ENCODE peak calls at places on chromosome 1, in eight cellular contexts. C is prostate gland, Y is GM13977, S is nephron progenitor cell, A is A549, T is cardiac fibroblast, M is endothelial cell, D is Caco-2. O is an unnamed sample.

GRCh38 chr1:41890841-41891311 is 27.8 kb downstream of the HIVEP3 start:
- DNase-seq in C (peak; percentile 32), D (no peak), S (no peak), M (no peak), A (no peak), Y (no peak), T (peak; percentile 29), O (no peak)

GRCh38 chr1:207903053-207903452 is 7.9 kb downstream of the CD34 start:
- DNase-seq in C (no peak), A (no peak), T (no peak), S (no peak), Y (no peak), D (no peak), M (no peak), O (no peak)

GRCh38 chr1:53107570-53108322 is 34.7 kb downstream of the SLC1A7 start:
- DNase-seq in D (peak; percentile 69), M (no peak), C (peak; percentile 82), T (peak; percentile 90), S (no peak), A (peak; percentile 55), Y (no peak), O (no peak)

GRCh38 chr1:1421147-1421906 is at the start of gene ANKRD65:
- DNase-seq in Y (no peak), S (no peak), D (no peak), C (no peak), M (no peak), A (no peak), T (no peak), O (no peak)

GRCh38 chr1:184792450-184792969 is 37.9 kb upstream of the EDEM3 start:
- DNase-seq in T (peak; percentile 93), A (peak; percentile 49), C (peak; percentile 44), M (no peak), S (no peak), D (no peak), Y (no peak), O (no peak)

GRCh38 chr1:106975944-106976343 is 80.5 kb upstream of the PRMT6 start:
- DNase-seq in T (no peak), Y (no peak), S (no peak), A (no peak), M (no peak), C (no peak), D (no peak), O (no peak)

GRCh38 chr1:65409927-65410326 is 10.5 kb upstream of the LEPR start:
- DNase-seq in S (no peak), A (no peak), D (no peak), T (no peak), Y (no peak), M (no peak), C (no peak), O (no peak)

GRCh38 chr1:86616871-86617270 is 70.0 kb downstream of the CLCA4 start:
- DNase-seq in A (no peak), D (no peak), Y (peak; percentile 12), T (no peak), C (no peak), M (no peak), S (no peak), O (no peak)

GRCh38 chr1:114152211-114153050 is 1.2 kb downstream of the SYT6 start:
- DNase-seq in Y (peak; percentile 50), T (peak; percentile 46), D (no peak), A (peak; percentile 41), S (peak; percentile 73), C (peak; percentile 10), M (peak; percentile 58), O (peak; percentile 47)

GRCh38 chr1:66396212-66396890 is 137.6 kb upstream of the SGIP1 start:
- DNase-seq in Y (peak; percentile 39), C (no peak), M (no peak), T (no peak), A (no peak), S (no peak), D (no peak), O (no peak)

GRCh38 chr1:31576201-31576669 is at the start of gene TINAGL1:
- DNase-seq in T (no peak), Y (no peak), C (peak; percentile 85), D (peak; percentile 86), S (peak; percentile 51), M (no peak), A (no peak), O (no peak)

GRCh38 chr1:44698138-44698537 is 23.6 kb downstream of the ARMH1 start:
- DNase-seq in T (no peak), C (no peak), S (no peak), M (no peak), Y (no peak), D (no peak), A (no peak), O (no peak)

GRCh38 chr1:13517193-13517812 is 3.5 kb upstream of the LRRC38 start:
- DNase-seq in A (peak; percentile 11), D (no peak), C (no peak), T (peak; percentile 12), Y (peak; percentile 45), M (peak; percentile 64), S (peak; percentile 57), O (no peak)

GRCh38 chr1:26189751-26190275 is 589 bp upstream of the CATSPER4 start:
- DNase-seq in A (no peak), Y (no peak), D (no peak), S (no peak), T (no peak), C (no peak), M (no peak), O (no peak)

GRCh38 chr1:26189331-26189730 is 1.1 kb upstream of the CATSPER4 start:
- DNase-seq in Y (no peak), T (no peak), M (no peak), A (no peak), S (peak; percentile 34), C (no peak), D (no peak), O (no peak)

GRCh38 chr1:26191739-26192138 is 1.3 kb downstream of the CATSPER4 start:
- DNase-seq in S (no peak), D (no peak), T (no peak), A (no peak), C (no peak), M (no peak), Y (peak; percentile 69), O (no peak)

GRCh38 chr1:26188477-26188876 is 1.9 kb upstream of the CATSPER4 start:
- DNase-seq in C (no peak), S (no peak), D (no peak), T (no peak), A (no peak), Y (no peak), M (no peak), O (no peak)

DNA sequence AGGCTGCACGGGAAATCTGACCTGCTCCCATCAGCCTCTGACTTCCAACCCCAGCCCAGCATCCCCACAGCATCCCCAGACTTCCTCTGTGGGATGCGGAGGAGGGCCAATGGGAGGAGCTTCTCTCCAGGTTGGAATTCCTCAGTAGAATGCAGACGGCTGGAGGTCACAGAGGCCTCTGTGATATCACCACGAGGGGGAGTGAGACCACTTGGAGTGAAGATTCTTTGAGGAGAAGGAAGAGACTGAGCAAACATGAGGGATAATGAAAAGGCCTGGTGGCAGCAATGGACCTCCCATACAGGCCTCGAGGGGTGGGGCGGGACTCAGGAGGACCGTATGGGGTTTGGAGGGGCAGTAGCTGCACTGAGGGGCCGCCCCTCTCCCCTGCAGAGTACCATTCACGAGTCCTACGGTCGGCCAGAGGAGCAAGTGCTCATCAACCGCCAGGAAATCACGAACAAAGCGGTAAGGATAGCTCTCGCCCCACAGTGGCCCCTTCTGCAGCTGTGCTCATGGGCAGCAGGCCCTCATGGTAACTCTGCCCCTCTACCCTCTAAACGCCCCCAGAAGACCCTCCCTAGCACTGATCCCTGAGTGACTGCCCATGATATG is at the start of gene CATSPER4:
- DNase-seq in D (peak; percentile 68), Y (peak; percentile 28), C (no peak), S (peak; percentile 67), A (peak; percentile 57), T (peak; percentile 20), M (peak; percentile 60), O (no peak)
- TF ChIP-seq CTCF in D (peak; percentile 43), Y (peak; percentile 34), C (no peak), S (peak; percentile 43), A (no peak), T (no peak), M (no peak), O (peak; percentile 53)

DNA sequence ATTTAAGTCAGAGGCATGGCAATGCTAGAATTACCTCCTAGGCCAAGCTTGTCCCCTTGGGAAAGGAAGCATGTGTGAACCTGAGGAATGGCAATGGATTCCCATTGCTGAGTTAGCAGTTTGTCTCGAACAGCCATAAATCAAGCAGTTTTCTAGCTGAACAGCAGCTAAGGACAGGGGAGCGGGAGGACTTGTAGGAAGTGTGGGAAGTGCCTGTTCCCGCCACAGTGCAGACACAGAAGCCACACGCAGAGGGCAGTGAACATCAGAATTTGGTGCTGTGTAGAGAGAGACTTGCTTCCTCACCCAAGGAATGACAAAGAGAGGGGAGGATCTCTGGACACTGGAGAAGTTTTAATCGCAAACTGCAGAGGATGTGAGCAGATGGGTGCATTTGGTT is 3.8 kb downstream of the PHGDH start:
- DNase-seq in C (no peak), Y (no peak), T (peak; percentile 20), A (no peak), S (peak; percentile 63), D (no peak), M (no peak), O (no peak)
- TF ChIP-seq CTCF in C (no peak), Y (no peak), T (no peak), A (no peak), S (no peak), D (no peak), M (no peak), O (no peak)

DNA sequence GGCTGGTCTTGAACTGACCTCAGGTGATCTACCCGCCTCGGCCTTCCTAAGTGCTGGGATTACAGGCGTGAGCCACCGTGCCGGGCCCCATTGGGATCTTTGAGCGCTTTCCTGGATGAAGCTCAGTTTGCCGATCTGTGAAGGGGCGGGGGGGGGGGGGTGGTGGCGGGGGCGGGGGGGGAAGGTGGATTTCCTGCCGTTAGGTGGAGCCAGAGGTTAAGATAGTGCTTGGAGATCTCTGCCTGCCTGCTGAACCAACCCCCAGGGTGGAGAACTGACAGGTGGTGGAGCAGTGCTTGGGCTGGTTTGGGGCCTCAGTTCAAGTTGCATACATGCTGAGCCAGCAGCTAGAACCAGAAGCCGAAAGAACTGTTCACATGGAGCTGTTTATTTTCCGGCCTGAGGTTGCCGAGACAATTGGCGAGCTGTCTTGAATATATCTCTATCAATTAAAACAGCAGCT is 1.7 kb downstream of the TMCC2 start:
- DNase-seq in D (peak; percentile 79), T (peak; percentile 54), S (peak; percentile 43), A (peak; percentile 98), C (peak; percentile 51), Y (peak; percentile 88), M (peak; percentile 46), O (no peak)
- TF ChIP-seq CTCF in D (peak; percentile 49), T (peak; percentile 7), S (no peak), A (peak; percentile 32), C (no peak), Y (peak; percentile 44), M (no peak), O (no peak)

DNA sequence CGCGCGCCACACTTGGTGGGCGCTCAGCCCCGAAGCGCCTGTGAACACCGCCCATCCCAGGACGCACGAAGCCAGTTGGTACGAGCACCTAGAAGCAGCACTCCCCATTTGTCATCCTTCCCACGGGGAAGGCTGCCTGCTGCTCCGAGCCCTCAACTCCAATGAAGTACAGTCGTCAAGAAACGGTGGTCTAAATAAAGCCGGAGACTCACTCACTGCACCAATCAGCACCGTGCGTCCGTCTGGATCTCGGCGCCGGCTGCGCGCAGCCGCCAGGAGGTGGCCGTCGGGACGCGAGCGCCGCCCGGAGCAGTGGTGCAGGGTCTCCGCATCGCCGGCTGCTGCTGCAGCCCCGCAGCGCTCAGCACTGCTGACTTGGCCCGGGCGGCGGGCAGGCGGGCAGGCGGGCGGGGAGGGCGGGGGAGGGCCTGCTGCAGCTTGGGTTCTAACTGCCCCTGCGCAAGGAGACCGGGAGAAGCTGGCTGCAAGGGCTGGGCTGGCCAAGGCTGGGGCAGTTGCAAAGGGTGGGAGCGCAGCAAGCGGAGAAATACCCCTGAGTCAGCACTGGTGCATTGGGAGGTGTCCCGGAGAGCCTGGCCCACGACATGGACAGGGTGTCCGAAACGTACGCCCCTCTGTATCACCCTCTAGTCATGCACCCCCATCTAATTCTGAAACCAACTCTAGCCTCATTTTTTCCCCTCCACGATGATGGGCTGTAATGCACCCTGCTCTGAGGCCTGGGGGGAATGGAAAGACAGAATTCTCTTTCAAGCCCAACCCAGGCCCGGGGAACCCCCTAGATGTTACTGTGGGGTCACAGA is 35.8 kb upstream of the H6PD start:
- DNase-seq in C (no peak), A (no peak), T (peak; percentile 49), D (no peak), S (peak; percentile 81), Y (peak; percentile 43), M (peak; percentile 63), O (peak; percentile 38)
- TF ChIP-seq CTCF in C (no peak), A (no peak), T (no peak), D (no peak), S (no peak), Y (peak; percentile 25), M (no peak), O (peak; percentile 41)

O was measured in progenitor cell of endocrine pancreas.